ENCODE peak calls at places on chromosomes 2 and 18, in four cellular contexts. One of them, this sample, is unnamed.
A peak's percentile ranks its signal among the peaks of the same experiment; 100 is the strongest.

GRCh38 chr2:169479257-169480078 is at the start of gene BBS5:
- DNase-seq in esophagus muscularis mucosa: no peak
- DNase-seq in HepG2: peak; percentile 64
- DNase-seq in transverse colon: peak; percentile 78
- DNase-seq in this sample: peak; percentile 78

GRCh38 chr2:35298493-35298892 is 1057.1 kb upstream of the CRIM1 start:
- DNase-seq in esophagus muscularis mucosa: no peak
- DNase-seq in HepG2: no peak
- DNase-seq in transverse colon: no peak
- DNase-seq in this sample: no peak

GRCh38 chr2:43210467-43211303 is 15.7 kb downstream of the ZFP36L2 start:
- DNase-seq in esophagus muscularis mucosa: no peak
- DNase-seq in HepG2: peak; percentile 72
- DNase-seq in transverse colon: peak; percentile 68
- DNase-seq in this sample: peak; percentile 47

GRCh38 chr2:41966920-41967319 is 80.9 kb upstream of the PKDCC start:
- DNase-seq in esophagus muscularis mucosa: no peak
- DNase-seq in HepG2: no peak
- DNase-seq in transverse colon: peak; percentile 19
- DNase-seq in this sample: no peak

GRCh38 chr2:203740741-203741363 is 34.4 kb downstream of the CD28 start:
- DNase-seq in esophagus muscularis mucosa: no peak
- DNase-seq in HepG2: no peak
- DNase-seq in transverse colon: no peak
- DNase-seq in this sample: no peak

GRCh38 chr2:206218792-206219509 is 55.5 kb upstream of the ZDBF2 start:
- DNase-seq in esophagus muscularis mucosa: no peak
- DNase-seq in HepG2: no peak
- DNase-seq in transverse colon: no peak
- DNase-seq in this sample: no peak

GRCh38 chr2:204538179-204539009 is 6.9 kb upstream of the PARD3B start:
- DNase-seq in esophagus muscularis mucosa: no peak
- DNase-seq in HepG2: no peak
- DNase-seq in transverse colon: no peak
- DNase-seq in this sample: no peak

GRCh38 chr2:222751238-222751637 is 79.8 kb downstream of the MOGAT1 start:
- DNase-seq in esophagus muscularis mucosa: no peak
- DNase-seq in HepG2: no peak
- DNase-seq in transverse colon: no peak
- DNase-seq in this sample: no peak

GRCh38 chr2:12951657-12951973 is 234.9 kb downstream of the TRIB2 start:
- DNase-seq in esophagus muscularis mucosa: no peak
- DNase-seq in HepG2: no peak
- DNase-seq in transverse colon: no peak
- DNase-seq in this sample: no peak

GRCh38 chr2:74499940-74500577 is 656 bp upstream of the LBX2 start:
- DNase-seq in esophagus muscularis mucosa: no peak
- DNase-seq in HepG2: no peak
- DNase-seq in transverse colon: no peak
- DNase-seq in this sample: no peak

GRCh38 chr2:29064746-29065478 is 9.4 kb downstream of the PCARE start:
- DNase-seq in esophagus muscularis mucosa: no peak
- DNase-seq in HepG2: no peak
- DNase-seq in transverse colon: no peak
- DNase-seq in this sample: no peak

GRCh38 chr18:40810371-40810770 is 1144.7 kb upstream of the PIK3C3 start:
- DNase-seq in esophagus muscularis mucosa: no peak
- DNase-seq in HepG2: no peak
- DNase-seq in transverse colon: no peak
- DNase-seq in this sample: no peak

GRCh38 chr18:62118324-62118723 is 68.5 kb downstream of the PIGN start:
- DNase-seq in esophagus muscularis mucosa: no peak
- DNase-seq in HepG2: no peak
- DNase-seq in transverse colon: no peak
- DNase-seq in this sample: no peak

GRCh38 chr2:210224660-210225460 is at the start of gene ACADL:
- DNase-seq in esophagus muscularis mucosa: no peak
- DNase-seq in HepG2: no peak
- DNase-seq in transverse colon: peak; percentile 49
- DNase-seq in this sample: peak; percentile 48

GRCh38 chr2:220002699-220003098 is 375.3 kb downstream of the SLC4A3 start:
- DNase-seq in esophagus muscularis mucosa: no peak
- DNase-seq in HepG2: no peak
- DNase-seq in transverse colon: no peak
- DNase-seq in this sample: no peak

GRCh38 chr2:156903335-156903734 is 354.2 kb upstream of the GALNT5 start:
- DNase-seq in esophagus muscularis mucosa: no peak
- DNase-seq in HepG2: no peak
- DNase-seq in transverse colon: no peak
- DNase-seq in this sample: no peak

GRCh38 chr2:127672341-127673303 is 2.7 kb downstream of the LIMS2 start:
- DNase-seq in esophagus muscularis mucosa: no peak
- DNase-seq in HepG2: no peak
- DNase-seq in transverse colon: no peak
- DNase-seq in this sample: no peak

GRCh38 chr18:25256439-25256838 is 95.5 kb downstream of the ZNF521 start:
- DNase-seq in esophagus muscularis mucosa: no peak
- DNase-seq in HepG2: no peak
- DNase-seq in transverse colon: no peak
- DNase-seq in this sample: no peak

GRCh38 chr2:105653313-105653712 is 91.4 kb upstream of the NCK2 start:
- DNase-seq in esophagus muscularis mucosa: no peak
- DNase-seq in HepG2: no peak
- DNase-seq in transverse colon: no peak
- DNase-seq in this sample: no peak

GRCh38 chr2:238108423-238109201 is 8.5 kb downstream of the ESPNL start:
- DNase-seq in esophagus muscularis mucosa: no peak
- DNase-seq in HepG2: no peak
- DNase-seq in transverse colon: peak; percentile 38
- DNase-seq in this sample: no peak

DNA sequence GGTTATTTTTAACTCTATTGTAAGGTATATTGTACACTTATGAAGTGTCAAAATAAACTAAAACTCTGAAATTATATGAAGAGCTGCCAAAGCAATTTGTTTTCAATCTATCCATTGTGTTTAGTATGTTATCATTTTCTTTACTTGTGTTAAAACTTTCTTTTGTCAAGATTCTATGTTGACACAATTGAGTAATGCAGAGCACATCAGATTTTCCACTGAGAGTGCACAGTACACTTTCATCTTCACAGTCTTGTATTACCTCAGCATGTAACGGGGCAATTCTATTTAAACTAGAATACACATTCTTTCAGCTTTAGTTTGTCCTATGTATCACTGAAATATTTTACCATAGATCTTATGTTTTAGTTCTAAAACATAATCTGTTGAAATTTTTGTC is 304.4 kb upstream of the ZC3H15 start:
- DNase-seq in esophagus muscularis mucosa: no peak
- DNase-seq in HepG2: peak; percentile 93
- DNase-seq in transverse colon: no peak
- DNase-seq in this sample: no peak
- H3K36me3 ChIP-seq in esophagus muscularis mucosa: no peaks in the 10 kb centered on the region
- H3K36me3 ChIP-seq in HepG2: no peaks in the 10 kb centered on the region
- H3K36me3 ChIP-seq in transverse colon: no peaks in the 10 kb centered on the region
- H3K36me3 ChIP-seq in this sample: no peaks in the 10 kb centered on the region

GRCh38 chr2:18993756-18994155 is 364.7 kb downstream of the OSR1 start:
- DNase-seq in esophagus muscularis mucosa: no peak
- DNase-seq in HepG2: no peak
- DNase-seq in transverse colon: no peak
- DNase-seq in this sample: no peak

GRCh38 chr2:18987021-18987420 is 371.4 kb downstream of the OSR1 start:
- DNase-seq in esophagus muscularis mucosa: no peak
- DNase-seq in HepG2: no peak
- DNase-seq in transverse colon: no peak
- DNase-seq in this sample: no peak

GRCh38 chr2:18987592-18988073 is 370.8 kb downstream of the OSR1 start:
- DNase-seq in esophagus muscularis mucosa: peak; percentile 94
- DNase-seq in HepG2: peak; percentile 34
- DNase-seq in transverse colon: peak; percentile 45
- DNase-seq in this sample: peak; percentile 66

GRCh38 chr2:18988557-18989232 is 369.7 kb downstream of the OSR1 start:
- DNase-seq in esophagus muscularis mucosa: no peak
- DNase-seq in HepG2: no peak
- DNase-seq in transverse colon: no peak
- DNase-seq in this sample: no peak

DNA sequence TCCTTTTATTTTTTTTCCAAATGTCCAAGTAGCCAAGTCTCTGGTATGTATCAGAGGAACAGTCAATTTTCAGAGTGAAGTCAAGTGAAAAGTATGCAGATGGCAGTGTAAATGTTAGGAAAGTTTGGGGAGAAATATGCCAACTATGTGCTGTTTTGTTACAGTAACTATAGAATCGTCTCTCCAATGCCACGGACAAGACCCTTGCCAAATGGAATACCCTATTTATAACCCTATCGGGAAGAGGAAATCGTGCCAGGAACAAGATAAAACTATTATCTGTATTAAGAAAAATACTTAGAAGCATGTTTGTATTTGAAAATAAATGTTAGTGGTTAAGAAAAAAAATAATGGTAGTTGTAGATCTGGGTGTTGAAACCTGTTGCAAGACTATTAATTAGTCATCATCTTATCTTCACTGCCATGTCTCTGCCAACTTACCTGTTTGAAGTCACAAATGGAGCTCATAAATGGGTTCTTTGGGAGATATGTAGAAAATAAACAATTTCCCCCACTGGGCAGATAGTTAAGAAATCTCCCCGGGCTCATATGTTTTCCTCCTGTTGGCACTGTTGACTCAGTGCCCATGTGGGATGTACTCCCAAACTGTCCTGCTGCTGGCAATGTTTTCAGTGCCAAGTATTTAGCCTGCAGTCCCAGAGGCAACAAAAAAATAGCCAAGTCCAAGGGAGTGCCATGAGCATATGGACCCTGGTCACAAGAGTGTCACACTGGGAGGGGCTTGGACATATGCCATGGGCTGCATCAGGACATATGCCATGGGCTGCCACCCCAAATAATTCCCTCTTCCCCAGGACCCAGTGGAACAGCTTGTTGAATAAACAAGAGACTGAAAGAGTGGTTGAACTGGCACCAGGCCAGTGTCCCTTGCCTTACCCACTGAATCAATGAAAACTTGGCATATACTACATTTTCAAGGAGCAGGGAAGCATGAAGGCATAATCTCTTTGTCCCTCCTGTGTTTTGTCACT is 366.9 kb downstream of the OSR1 start:
- DNase-seq in esophagus muscularis mucosa: no peak
- DNase-seq in HepG2: no peak
- DNase-seq in transverse colon: peak; percentile 31
- DNase-seq in this sample: no peak
- H3K4me3 ChIP-seq in esophagus muscularis mucosa: no peak overlapping the region
- H3K4me3 ChIP-seq in HepG2: no peak overlapping the region
- H3K4me3 ChIP-seq in transverse colon: no peak overlapping the region
- H3K4me3 ChIP-seq in this sample: no peak overlapping the region

GRCh38 chr2:85611217-85611704 is 605 bp downstream of the C2orf68 start:
- DNase-seq in esophagus muscularis mucosa: no peak
- DNase-seq in HepG2: no peak
- DNase-seq in transverse colon: no peak
- DNase-seq in this sample: no peak

GRCh38 chr2:85615413-85615728 is 615 bp upstream of the USP39 start:
- DNase-seq in esophagus muscularis mucosa: no peak
- DNase-seq in HepG2: no peak
- DNase-seq in transverse colon: no peak
- DNase-seq in this sample: no peak

GRCh38 chr2:85607268-85608215 is 4.3 kb downstream of the C2orf68 start:
- DNase-seq in esophagus muscularis mucosa: no peak
- DNase-seq in HepG2: peak; percentile 37
- DNase-seq in transverse colon: no peak
- DNase-seq in this sample: no peak

GRCh38 chr2:85613717-85614515 is 2.0 kb upstream of the C2orf68 start:
- DNase-seq in esophagus muscularis mucosa: no peak
- DNase-seq in HepG2: no peak
- DNase-seq in transverse colon: no peak
- DNase-seq in this sample: no peak

DNA sequence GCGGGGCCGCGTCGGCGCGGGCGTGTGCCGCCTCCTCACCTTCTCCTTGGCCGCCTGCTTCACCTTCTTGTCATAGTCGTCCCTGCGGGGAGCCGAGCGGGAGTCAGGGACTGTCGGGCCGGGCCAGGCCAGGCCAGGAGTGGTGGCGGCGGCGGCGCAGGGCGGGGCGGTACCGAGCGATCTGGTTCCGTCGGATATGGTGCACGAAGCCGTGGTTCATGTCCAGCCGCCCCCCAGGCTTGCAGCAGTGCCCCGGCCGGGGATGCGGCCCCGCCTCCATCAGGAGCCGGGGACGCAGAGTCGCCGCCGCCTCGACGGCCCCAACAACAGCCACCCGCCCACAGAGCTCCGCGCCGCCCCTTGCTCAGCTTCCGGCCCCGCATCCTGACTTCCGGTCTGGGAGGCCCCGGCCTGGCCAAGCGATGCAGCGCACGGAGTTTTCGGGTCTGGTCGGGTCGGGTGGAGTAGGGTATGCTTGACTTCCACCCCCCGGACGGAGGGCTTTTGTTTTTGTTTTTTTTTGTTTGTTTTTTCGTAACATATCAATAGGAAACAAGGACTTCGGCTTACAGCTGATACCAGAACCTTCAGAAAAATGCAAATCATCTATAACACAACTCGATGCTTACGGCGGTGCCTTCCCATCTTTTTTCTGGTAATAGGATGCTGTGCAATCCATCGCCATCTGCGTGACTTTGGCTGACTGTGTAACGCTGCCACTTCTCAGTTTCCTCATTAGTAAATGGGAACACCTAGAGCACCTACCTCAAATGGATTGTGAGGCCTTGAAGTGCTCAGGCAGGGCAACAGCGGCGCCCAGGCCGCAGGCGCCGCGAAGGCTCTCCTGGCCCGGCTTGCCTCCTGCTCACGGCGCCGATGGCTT is at the start of gene C2orf68:
- DNase-seq in esophagus muscularis mucosa: peak; percentile 97
- DNase-seq in HepG2: peak; percentile 86
- DNase-seq in transverse colon: peak; percentile 92
- DNase-seq in this sample: peak; percentile 87
- TF ChIP-seq POLR2A in esophagus muscularis mucosa: peak; percentile 66
- TF ChIP-seq POLR2A in HepG2: peak; percentile 52
- TF ChIP-seq POLR2A in transverse colon: peak; percentile 80
- TF ChIP-seq POLR2A in this sample: peak; percentile 90

GRCh38 chr2:68278169-68278568 is 25.8 kb upstream of the PPP3R1 start:
- DNase-seq in esophagus muscularis mucosa: no peak
- DNase-seq in HepG2: no peak
- DNase-seq in transverse colon: no peak
- DNase-seq in this sample: no peak

GRCh38 chr2:68279691-68280090 is 27.4 kb upstream of the PPP3R1 start:
- DNase-seq in esophagus muscularis mucosa: no peak
- DNase-seq in HepG2: no peak
- DNase-seq in transverse colon: no peak
- DNase-seq in this sample: no peak

GRCh38 chr2:68272246-68272987 is 20.1 kb upstream of the PPP3R1 start:
- DNase-seq in esophagus muscularis mucosa: no peak
- DNase-seq in HepG2: no peak
- DNase-seq in transverse colon: no peak
- DNase-seq in this sample: no peak

DNA sequence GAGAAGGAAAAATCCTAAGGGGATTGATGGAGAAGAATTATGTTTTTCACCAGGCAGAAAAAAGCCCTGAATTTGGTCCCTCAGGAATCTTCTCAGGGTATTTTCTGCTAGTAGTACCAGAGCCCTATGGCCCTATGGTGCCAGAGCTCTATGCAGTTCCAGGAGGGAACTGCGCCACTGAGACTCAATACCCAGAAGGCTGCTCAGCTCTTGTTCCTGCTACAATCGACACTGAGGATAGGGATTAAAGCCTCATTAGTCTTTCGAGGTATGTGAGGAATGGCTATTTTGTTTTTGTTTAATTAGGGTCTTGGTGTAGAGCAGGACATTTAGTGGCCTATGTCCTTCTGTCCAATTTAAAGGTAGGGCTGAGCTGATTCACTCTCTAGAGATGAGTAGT is 21.7 kb upstream of the PPP3R1 start:
- DNase-seq in esophagus muscularis mucosa: no peak
- DNase-seq in HepG2: no peak
- DNase-seq in transverse colon: no peak
- DNase-seq in this sample: no peak
- H3K36me3 ChIP-seq in esophagus muscularis mucosa: no peaks in the 10 kb centered on the region
- H3K36me3 ChIP-seq in HepG2: no peaks in the 10 kb centered on the region
- H3K36me3 ChIP-seq in transverse colon: no peaks in the 10 kb centered on the region
- H3K36me3 ChIP-seq in this sample: no peaks in the 10 kb centered on the region